ENCODE peak calls at places on chromosomes 1 and 21, in five cellular contexts. F, P, S, W and A are unnamed samples.

GRCh38 chr1:180931529-180931928 is 18.8 kb downstream of the KIAA1614 start:
- DNase-seq in S (no peak), F (no peak), P (no peak), W (no peak), A (no peak)

GRCh38 chr1:224245188-224245587 is 62.1 kb downstream of the DEGS1 start:
- DNase-seq in W (no peak), P (no peak), S (no peak), F (no peak), A (no peak)

GRCh38 chr1:177012342-177012741 is 152.2 kb downstream of the ASTN1 start:
- DNase-seq in W (no peak), F (no peak), S (no peak), P (no peak), A (no peak)

GRCh38 chr1:23556661-23557470 is 2.4 kb downstream of the ID3 start:
- DNase-seq in S (peak; percentile 25), F (no peak), P (no peak), W (no peak), A (peak; percentile 8)

GRCh38 chr1:2496087-2496622 is 20.1 kb downstream of the PLCH2 start:
- DNase-seq in W (no peak), S (no peak), P (no peak), F (no peak), A (no peak)

GRCh38 chr1:24349891-24350290 is 30.7 kb downstream of the GRHL3 start:
- DNase-seq in P (no peak), F (no peak), W (no peak), S (no peak), A (no peak)

GRCh38 chr1:192668434-192668983 is 32.6 kb downstream of the RGS13 start:
- DNase-seq in W (no peak), S (peak; percentile 54), F (no peak), P (peak; percentile 44), A (no peak)

GRCh38 chr1:232571523-232571922 is 58.4 kb downstream of the SIPA1L2 start:
- DNase-seq in F (no peak), W (no peak), P (no peak), S (no peak), A (no peak)

GRCh38 chr1:159719990-159720389 is 5.6 kb upstream of the CRP start:
- DNase-seq in F (no peak), S (no peak), P (no peak), W (no peak), A (no peak)

GRCh38 chr1:1206376-1207253 is at the start of gene TNFRSF18:
- DNase-seq in F (peak; percentile 69), W (no peak), P (no peak), S (peak; percentile 69), A (no peak)

GRCh38 chr1:41498391-41498790 is 13.9 kb upstream of the EDN2 start:
- DNase-seq in S (no peak), W (no peak), P (no peak), F (no peak), A (no peak)

GRCh38 chr21:42058631-42059111 is 12.4 kb upstream of the UMODL1 start:
- DNase-seq in S (no peak), F (no peak), W (no peak), P (no peak), A (no peak)

GRCh38 chr1:40140211-40140709 is 20.9 kb upstream of the RLF start:
- DNase-seq in W (no peak), F (no peak), P (peak; percentile 16), S (no peak), A (no peak)

GRCh38 chr1:26036756-26037281 is 9.1 kb downstream of the SLC30A2 start:
- DNase-seq in P (no peak), S (no peak), F (peak; percentile 91), W (no peak), A (no peak)
- H3K4me3 ChIP-seq in P (no peak overlapping the region), S (no peak overlapping the region), F (no peak overlapping the region), W (no peak overlapping the region), A (no peak overlapping the region)

GRCh38 chr1:8425781-8426161 is 107.9 kb downstream of the SLC45A1 start:
- DNase-seq in S (no peak), W (no peak), P (no peak), F (no peak), A (no peak)
- H3K27ac ChIP-seq in S (no peak overlapping the region), W (no peak overlapping the region), P (peak overlapping the region; percentile 99), F (no peak overlapping the region), A (peak overlapping the region; percentile 99)

GRCh38 chr1:32884726-32885125 is 1.6 kb upstream of the HPCA start:
- DNase-seq in W (no peak), P (no peak), F (no peak), S (no peak), A (no peak)
- TF ChIP-seq CTCF in W (no peak), P (no peak), F (no peak), S (no peak), A (no peak)

GRCh38 chr1:150559627-150560010 is 10.4 kb downstream of the ADAMTSL4 start:
- DNase-seq in S (no peak), W (no peak), P (no peak), F (no peak), A (no peak)

GRCh38 chr1:150558328-150558727 is 9.1 kb downstream of the ADAMTSL4 start:
- DNase-seq in F (no peak), W (no peak), P (no peak), S (no peak), A (no peak)

GRCh38 chr1:150560011-150560438 is 10.8 kb downstream of the ADAMTSL4 start:
- DNase-seq in P (peak; percentile 80), W (no peak), F (peak; percentile 81), S (peak; percentile 87), A (peak; percentile 89)

GRCh38 chr1:150557813-150558212 is 8.6 kb downstream of the ADAMTSL4 start:
- DNase-seq in P (no peak), S (no peak), W (no peak), F (no peak), A (no peak)

GRCh38 chr1:150558761-150559626 is 9.8 kb downstream of the ADAMTSL4 start:
- DNase-seq in W (no peak), F (peak; percentile 74), S (no peak), P (no peak), A (no peak)
- H3K4me3 ChIP-seq in W (no peak overlapping the region), F (peak overlapping the region; percentile 21), S (no peak overlapping the region), P (no peak overlapping the region), A (no peak overlapping the region)

GRCh38 chr1:32105338-32105737 is 2.5 kb upstream of the KPNA6 start:
- DNase-seq in P (no peak), S (no peak), F (no peak), W (no peak), A (no peak)

GRCh38 chr1:32100359-32100758 is 7.5 kb upstream of the KPNA6 start:
- DNase-seq in S (no peak), F (no peak), P (no peak), W (no peak), A (no peak)

GRCh38 chr1:32101233-32101681 is 6.6 kb upstream of the KPNA6 start:
- DNase-seq in F (no peak), W (no peak), P (no peak), S (no peak), A (no peak)

GRCh38 chr1:32106663-32107273 is 1.1 kb upstream of the KPNA6 start:
- DNase-seq in S (no peak), F (no peak), W (no peak), P (no peak), A (no peak)

DNA sequence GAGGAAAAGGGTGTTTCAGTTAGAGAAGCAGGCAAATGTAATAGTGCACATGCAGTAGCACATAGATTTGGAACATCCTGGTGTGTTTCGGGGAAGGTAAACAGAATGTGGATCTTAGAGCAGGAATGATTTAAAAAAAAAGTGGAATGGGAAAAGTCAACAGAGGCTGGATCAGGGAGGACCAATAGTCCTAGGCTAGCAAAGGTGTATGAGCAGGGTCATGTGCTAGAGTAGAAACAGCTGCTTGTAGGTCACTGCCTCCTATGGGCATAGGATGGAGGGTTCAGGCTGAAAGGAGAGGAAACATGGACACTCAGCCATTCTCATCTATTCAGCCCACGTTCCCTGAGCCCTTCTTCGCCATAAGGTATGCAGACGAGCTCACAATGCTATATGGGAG is 3.7 kb upstream of the KPNA6 start:
- DNase-seq in F (no peak), W (no peak), P (peak; percentile 46), S (no peak), A (no peak)
- H3K27ac ChIP-seq in F (no peak overlapping the region), W (no peak overlapping the region), P (peak overlapping the region; percentile 61), S (no peak overlapping the region), A (no peak overlapping the region)

GRCh38 chr1:64302971-64303370 is 99.5 kb downstream of the UBE2U start:
- DNase-seq in S (no peak), P (no peak), F (no peak), W (no peak), A (no peak)
- TF ChIP-seq CTCF in S (no peak), P (no peak), F (no peak), W (no peak), A (no peak)